ENCODE peak calls at places on chromosomes 1 and 21, in seven cellular contexts. K is activated gamma-delta T cell; L is body of pancreas; S is nephron progenitor cell; O is stimulated activated naive B cell treated with anti-CD40 and anti-IgM and Interleukin-4, amounts not matched to agents 10 μg/mL and 1 μg/mL and 100 μg/mL, for 72 hours; I is RWPE1; C is Calu3. B is an unnamed sample.

GRCh38 chr1:219568728-219569127 is 44.2 kb downstream of the ZC3H11B start:
- DNase-seq in K (no peak), L (no peak), S (no peak), O (no peak), I (no peak), C (no peak), B (no peak)

GRCh38 chr21:39612233-39613028 is at the start of gene B3GALT5:
- DNase-seq in K (no peak), L (peak), S (peak), O (no peak), I (no peak), C (peak), B (no peak)

GRCh38 chr21:38898422-38899098 is 92.8 kb downstream of the ETS2 start:
- DNase-seq in K (no peak), L (no peak), S (no peak), O (no peak), I (peak), C (no peak), B (no peak)

GRCh38 chr1:221620437-221621384 is 121.2 kb downstream of the DUSP10 start:
- DNase-seq in K (no peak), L (no peak), S (no peak), O (no peak), I (no peak), C (peak), B (no peak)

GRCh38 chr1:67755160-67755559 is 70.2 kb downstream of the GADD45A start:
- DNase-seq in K (no peak), L (no peak), S (no peak), O (no peak), I (no peak), C (no peak), B (no peak)

GRCh38 chr1:15737324-15738319 is 1.6 kb downstream of the SLC25A34 start:
- DNase-seq in K (no peak), L (no peak), S (no peak), O (no peak), I (no peak), C (no peak), B (no peak)

GRCh38 chr1:40897499-40897898 is 35.3 kb upstream of the CITED4 start:
- DNase-seq in K (no peak), L (no peak), S (no peak), O (no peak), I (peak), C (peak), B (no peak)

GRCh38 chr1:111827946-111828345 is 72.2 kb downstream of the DDX20 start:
- DNase-seq in K (no peak), L (no peak), S (no peak), O (no peak), I (no peak), C (no peak), B (no peak)

GRCh38 chr1:84504580-84505021 is 1.6 kb upstream of the SPATA1 start:
- DNase-seq in K (no peak), L (no peak), S (no peak), O (no peak), I (peak), C (no peak), B (no peak)

GRCh38 chr1:28172690-28173150 is 3.8 kb downstream of the PTAFR start:
- DNase-seq in K (no peak), L (no peak), S (no peak), O (peak), I (no peak), C (no peak), B (peak)

GRCh38 chr1:66315675-66316074 is 218.3 kb upstream of the SGIP1 start:
- DNase-seq in K (no peak), L (no peak), S (no peak), O (no peak), I (peak), C (peak), B (no peak)

GRCh38 chr1:6345460-6345859 is 48.1 kb downstream of the ACOT7 start:
- DNase-seq in K (no peak), L (no peak), S (no peak), O (no peak), I (no peak), C (no peak), B (no peak)

GRCh38 chr1:17774452-17774851 is 19.3 kb downstream of the ACTL8 start:
- DNase-seq in K (no peak), L (no peak), S (no peak), O (no peak), I (no peak), C (no peak), B (no peak)

GRCh38 chr1:108686609-108687313 is 5.3 kb upstream of the PRPF38B start:
- DNase-seq in K (no peak), L (no peak), S (no peak), O (no peak), I (no peak), C (no peak), B (no peak)

GRCh38 chr1:30058966-30059365 is 664.4 kb downstream of the MATN1 start:
- DNase-seq in K (no peak), L (no peak), S (no peak), O (no peak), I (peak), C (peak), B (no peak)

GRCh38 chr1:32498751-32499150 is 33.9 kb downstream of the ZBTB8B start:
- DNase-seq in K (no peak), L (no peak), S (no peak), O (no peak), I (no peak), C (no peak), B (no peak)

GRCh38 chr1:201648066-201648910 is 109.4 kb downstream of the NAV1 start:
- DNase-seq in K (no peak), L (peak), S (peak), O (no peak), I (peak), C (peak), B (peak)

GRCh38 chr1:53508991-53509663 is 49.9 kb downstream of the DMRTB1 start:
- DNase-seq in K (no peak), L (no peak), S (peak), O (no peak), I (no peak), C (no peak), B (peak)

GRCh38 chr1:150813028-150813707 is 5.1 kb upstream of the CTSK start:
- DNase-seq in K (no peak), L (peak), S (peak), O (no peak), I (peak), C (peak), B (no peak)

GRCh38 chr1:31669786-31670582 is 25.3 kb upstream of the PEF1 start:
- DNase-seq in K (no peak), L (peak), S (no peak), O (peak), I (peak), C (peak), B (peak)

GRCh38 chr1:11784256-11784992 is 21.3 kb downstream of the MTHFR start:
- DNase-seq in K (no peak), L (no peak), S (no peak), O (no peak), I (no peak), C (no peak), B (no peak)

GRCh38 chr1:199298825-199299224 is 660.0 kb downstream of the PTPRC start:
- DNase-seq in K (no peak), L (no peak), S (no peak), O (no peak), I (no peak), C (no peak), B (no peak)

GRCh38 chr1:244237445-244237844 is 186.4 kb downstream of the ZBTB18 start:
- DNase-seq in K (no peak), L (no peak), S (no peak), O (no peak), I (no peak), C (no peak), B (no peak)

GRCh38 chr1:75614455-75615379 is 3.8 kb upstream of the SLC44A5 start:
- DNase-seq in K (no peak), L (peak), S (peak), O (no peak), I (no peak), C (peak), B (peak)

GRCh38 chr1:145994391-145995120 is 1.8 kb downstream of the TXNIP start:
- DNase-seq in K (no peak), L (no peak), S (no peak), O (no peak), I (no peak), C (no peak), B (no peak)

GRCh38 chr1:23196627-23197328 is 20.5 kb downstream of the HTR1D start:
- DNase-seq in K (no peak), L (no peak), S (no peak), O (no peak), I (peak), C (peak), B (no peak)

GRCh38 chr1:208919371-208919770 is 664.1 kb upstream of the CAMK1G start:
- DNase-seq in K (no peak), L (no peak), S (no peak), O (no peak), I (peak), C (no peak), B (no peak)

GRCh38 chr1:183227963-183228649 is 42.0 kb downstream of the LAMC2 start:
- DNase-seq in K (no peak), L (peak), S (peak), O (peak), I (no peak), C (peak), B (no peak)

GRCh38 chr21:32819702-32820101 is 48.1 kb upstream of the PAXBP1 start:
- DNase-seq in K (no peak), L (no peak), S (no peak), O (no peak), I (no peak), C (no peak), B (no peak)

GRCh38 chr1:38865112-38865715 is 5.6 kb upstream of the RRAGC start:
- DNase-seq in K (no peak), L (no peak), S (no peak), O (no peak), I (no peak), C (no peak), B (no peak)

GRCh38 chr1:3192359-3192758 is 123.4 kb downstream of the PRDM16 start:
- DNase-seq in K (no peak), L (no peak), S (no peak), O (no peak), I (no peak), C (no peak), B (no peak)

GRCh38 chr21:23402929-23403520 is 2204.3 kb downstream of the MRPL39 start:
- DNase-seq in K (no peak), L (no peak), S (no peak), O (no peak), I (no peak), C (no peak), B (no peak)

GRCh38 chr1:26254404-26254803 is 20.4 kb downstream of the CEP85 start:
- DNase-seq in K (no peak), L (no peak), S (no peak), O (no peak), I (no peak), C (no peak), B (no peak)

GRCh38 chr1:192367436-192367835 is 50.6 kb downstream of the RGS21 start:
- DNase-seq in K (no peak), L (no peak), S (no peak), O (no peak), I (no peak), C (no peak), B (no peak)

GRCh38 chr1:203158423-203158822 is 17.2 kb downstream of the MYBPH start:
- DNase-seq in K (no peak), L (no peak), S (no peak), O (no peak), I (no peak), C (no peak), B (no peak)

GRCh38 chr21:45036630-45037029 is 37.8 kb upstream of the ADARB1 start:
- DNase-seq in K (no peak), L (no peak), S (no peak), O (no peak), I (no peak), C (no peak), B (no peak)

GRCh38 chr1:9767964-9768668 is 55.6 kb downstream of the CLSTN1 start:
- DNase-seq in K (no peak), L (no peak), S (no peak), O (no peak), I (peak), C (no peak), B (no peak)

GRCh38 chr1:221166162-221166500 is 286.9 kb downstream of the HLX start:
- DNase-seq in K (no peak), L (no peak), S (no peak), O (no peak), I (no peak), C (no peak), B (no peak)

GRCh38 chr21:15289896-15290841 is 225.4 kb upstream of the NRIP1 start:
- DNase-seq in K (no peak), L (peak), S (peak), O (no peak), I (no peak), C (peak), B (peak)

GRCh38 chr21:42913461-42913860 is 12.0 kb downstream of the ERVH48-1 start:
- DNase-seq in K (no peak), L (no peak), S (no peak), O (no peak), I (no peak), C (no peak), B (no peak)